ENCODE peak calls at places on chromosomes 13 and 19, in five cellular contexts. O is CD4-positive, CD25-positive, alpha-beta regulatory T cell; X is NCI-H1930; Z is mucosa of descending colon; H is bronchial epithelial cell. R is an unnamed sample.

GRCh38 chr13:80704369-80704768 is 363.4 kb upstream of the SPRY2 start:
- DNase-seq in Z (no peak), O (no peak), H (no peak), X (no peak), R (no peak)

GRCh38 chr19:43625918-43626579 is 6.6 kb upstream of the ZNF428 start:
- DNase-seq in Z (no peak), O (peak; percentile 28), H (no peak), X (no peak), R (no peak)

GRCh38 chr19:10644351-10645007 is 9.7 kb upstream of the ILF3 start:
- DNase-seq in Z (peak; percentile 85), H (peak; percentile 57), X (peak; percentile 45), O (peak; percentile 80), R (peak; percentile 59)

GRCh38 chr19:17863520-17864182 is 3.9 kb downstream of the RPL18A start:
- DNase-seq in Z (no peak), H (no peak), O (no peak), X (no peak), R (no peak)

GRCh38 chr13:95245072-95245471 is 56.2 kb downstream of the ABCC4 start:
- DNase-seq in O (no peak), X (no peak), H (no peak), Z (no peak), R (no peak)

GRCh38 chr13:30045916-30046704 is 195.7 kb upstream of the UBL3 start:
- DNase-seq in H (peak; percentile 70), O (no peak), X (no peak), Z (no peak), R (no peak)

GRCh38 chr19:11168568-11168967 is 13.0 kb upstream of the SPC24 start:
- DNase-seq in Z (no peak), H (peak; percentile 98), O (no peak), X (no peak), R (no peak)

GRCh38 chr13:35957174-35957867 is 173.9 kb downstream of the DCLK1 start:
- DNase-seq in X (no peak), H (peak; percentile 24), Z (no peak), O (no peak), R (no peak)

GRCh38 chr19:4456843-4457653 is 546 bp downstream of the UBXN6 start:
- DNase-seq in O (peak; percentile 49), H (peak; percentile 12), X (peak; percentile 31), Z (peak; percentile 77), R (no peak)